ENCODE peak calls at places on chromosome 20, in five cellular contexts. One of them, this sample, is unnamed.

GRCh38 chr20:53691060-53691810 is 97.6 kb upstream of the ZNF217 start:
- DNase-seq in COR-L47: no peak
- DNase-seq in KG1: no peak
- DNase-seq in NCI-H69: no peak
- DNase-seq in psoas muscle: no peak
- DNase-seq in this sample: no peak

GRCh38 chr20:62899633-62900051 is 26.7 kb downstream of the DIDO1 start:
- DNase-seq in psoas muscle: no peak
- DNase-seq in COR-L47: no peak
- DNase-seq in NCI-H69: no peak
- DNase-seq in KG1: no peak
- DNase-seq in this sample: no peak

GRCh38 chr20:57361517-57361916 is 10.5 kb downstream of the RAE1 start:
- DNase-seq in COR-L47: no peak
- DNase-seq in KG1: no peak
- DNase-seq in psoas muscle: no peak
- DNase-seq in NCI-H69: no peak
- DNase-seq in this sample: no peak

GRCh38 chr20:63125893-63126601 is 89.9 kb downstream of the YTHDF1 start:
- DNase-seq in NCI-H69: no peak
- DNase-seq in psoas muscle: peak; percentile 17
- DNase-seq in KG1: no peak
- DNase-seq in COR-L47: no peak
- DNase-seq in this sample: no peak

GRCh38 chr20:14881518-14881917 is 544.1 kb upstream of the FLRT3 start:
- DNase-seq in NCI-H69: no peak
- DNase-seq in KG1: no peak
- DNase-seq in psoas muscle: no peak
- DNase-seq in COR-L47: no peak
- DNase-seq in this sample: no peak

GRCh38 chr20:1327827-1328679 is 886 bp downstream of the SDCBP2 start:
- DNase-seq in KG1: no peak
- DNase-seq in psoas muscle: no peak
- DNase-seq in NCI-H69: no peak
- DNase-seq in COR-L47: no peak
- DNase-seq in this sample: no peak

GRCh38 chr20:14896569-14896968 is 559.2 kb upstream of the FLRT3 start:
- DNase-seq in COR-L47: no peak
- DNase-seq in NCI-H69: peak; percentile 76
- DNase-seq in psoas muscle: no peak
- DNase-seq in KG1: no peak
- DNase-seq in this sample: no peak

GRCh38 chr20:3753098-3753497 is 14.5 kb downstream of the ADISSP start:
- DNase-seq in COR-L47: peak; percentile 38
- DNase-seq in NCI-H69: peak; percentile 74
- DNase-seq in KG1: no peak
- DNase-seq in psoas muscle: no peak
- DNase-seq in this sample: peak; percentile 64

GRCh38 chr20:48706116-48706656 is 121.6 kb downstream of the PREX1 start:
- DNase-seq in KG1: no peak
- DNase-seq in COR-L47: no peak
- DNase-seq in NCI-H69: no peak
- DNase-seq in psoas muscle: no peak
- DNase-seq in this sample: no peak

GRCh38 chr20:9615118-9615517 is 100.7 kb downstream of the LAMP5 start:
- DNase-seq in KG1: no peak
- DNase-seq in NCI-H69: no peak
- DNase-seq in COR-L47: no peak
- DNase-seq in psoas muscle: no peak
- DNase-seq in this sample: no peak

GRCh38 chr20:38726849-38727601 is 2.7 kb downstream of the SLC32A1 start:
- DNase-seq in KG1: no peak
- DNase-seq in psoas muscle: no peak
- DNase-seq in NCI-H69: peak; percentile 4
- DNase-seq in COR-L47: no peak
- DNase-seq in this sample: peak; percentile 41

GRCh38 chr20:31551581-31552081 is 37.4 kb downstream of the HM13 start:
- DNase-seq in KG1: no peak
- DNase-seq in psoas muscle: no peak
- DNase-seq in NCI-H69: no peak
- DNase-seq in COR-L47: no peak
- DNase-seq in this sample: no peak

GRCh38 chr20:60242836-60243520 is 284.8 kb downstream of the CDH26 start:
- DNase-seq in NCI-H69: no peak
- DNase-seq in psoas muscle: no peak
- DNase-seq in COR-L47: no peak
- DNase-seq in KG1: no peak
- DNase-seq in this sample: no peak

GRCh38 chr20:13436530-13436929 is 202.2 kb downstream of the TASP1 start:
- DNase-seq in COR-L47: no peak
- DNase-seq in NCI-H69: no peak
- DNase-seq in psoas muscle: no peak
- DNase-seq in KG1: no peak
- DNase-seq in this sample: no peak

GRCh38 chr20:45933231-45934045 is 1.0 kb upstream of the PCIF1 start:
- DNase-seq in NCI-H69: peak; percentile 93
- DNase-seq in KG1: peak; percentile 50
- DNase-seq in COR-L47: peak; percentile 96
- DNase-seq in psoas muscle: peak; percentile 82
- DNase-seq in this sample: peak; percentile 65

GRCh38 chr20:9059931-9060330 is 9.0 kb upstream of the PLCB4 start:
- DNase-seq in NCI-H69: no peak
- DNase-seq in COR-L47: no peak
- DNase-seq in KG1: no peak
- DNase-seq in psoas muscle: no peak
- DNase-seq in this sample: no peak

GRCh38 chr20:59743767-59744485 is 139.6 kb downstream of the PHACTR3 start:
- DNase-seq in psoas muscle: no peak
- DNase-seq in KG1: no peak
- DNase-seq in NCI-H69: no peak
- DNase-seq in COR-L47: no peak
- DNase-seq in this sample: peak; percentile 40

GRCh38 chr20:1323256-1323655 is 5.7 kb downstream of the SDCBP2 start:
- DNase-seq in psoas muscle: no peak
- DNase-seq in KG1: no peak
- DNase-seq in COR-L47: no peak
- DNase-seq in NCI-H69: no peak
- DNase-seq in this sample: no peak

GRCh38 chr20:1171461-1172093 is 13.2 kb downstream of the TMEM74B start:
- DNase-seq in psoas muscle: no peak
- DNase-seq in NCI-H69: no peak
- DNase-seq in COR-L47: no peak
- DNase-seq in KG1: peak; percentile 17
- DNase-seq in this sample: no peak

GRCh38 chr20:49854190-49854875 is 41.7 kb downstream of the SLC9A8 start:
- DNase-seq in COR-L47: no peak
- DNase-seq in KG1: no peak
- DNase-seq in psoas muscle: no peak
- DNase-seq in NCI-H69: no peak
- DNase-seq in this sample: no peak

GRCh38 chr20:59484228-59484627 is 120.1 kb upstream of the PHACTR3 start:
- DNase-seq in COR-L47: no peak
- DNase-seq in NCI-H69: no peak
- DNase-seq in psoas muscle: no peak
- DNase-seq in KG1: no peak
- DNase-seq in this sample: no peak

GRCh38 chr20:63071541-63072181 is 64.9 kb upstream of the BHLHE23 start:
- DNase-seq in COR-L47: no peak
- DNase-seq in KG1: no peak
- DNase-seq in psoas muscle: peak; percentile 38
- DNase-seq in NCI-H69: peak; percentile 42
- DNase-seq in this sample: no peak

GRCh38 chr20:34369265-34369664 is 6.2 kb downstream of the ITCH start:
- DNase-seq in KG1: no peak
- DNase-seq in NCI-H69: no peak
- DNase-seq in psoas muscle: no peak
- DNase-seq in COR-L47: no peak
- DNase-seq in this sample: no peak

GRCh38 chr20:3218307-3218988 is 9.2 kb downstream of the ITPA start:
- DNase-seq in KG1: no peak
- DNase-seq in COR-L47: peak; percentile 59
- DNase-seq in psoas muscle: peak; percentile 80
- DNase-seq in NCI-H69: peak; percentile 77
- DNase-seq in this sample: peak; percentile 84

GRCh38 chr20:48912065-48912464 is 9.4 kb upstream of the ARFGEF2 start:
- DNase-seq in psoas muscle: no peak
- DNase-seq in COR-L47: no peak
- DNase-seq in NCI-H69: peak; percentile 47
- DNase-seq in KG1: no peak
- DNase-seq in this sample: no peak

GRCh38 chr20:15265910-15266309 is 928.5 kb upstream of the FLRT3 start:
- DNase-seq in COR-L47: no peak
- DNase-seq in psoas muscle: no peak
- DNase-seq in NCI-H69: no peak
- DNase-seq in KG1: no peak
- DNase-seq in this sample: no peak

GRCh38 chr20:44601801-44602204 is 19.4 kb downstream of the PKIG start:
- DNase-seq in KG1: no peak
- DNase-seq in psoas muscle: peak; percentile 85
- DNase-seq in COR-L47: no peak
- DNase-seq in NCI-H69: no peak
- DNase-seq in this sample: no peak

GRCh38 chr20:25046736-25047666 is 10.9 kb downstream of the ACSS1 start:
- DNase-seq in NCI-H69: no peak
- DNase-seq in COR-L47: no peak
- DNase-seq in KG1: no peak
- DNase-seq in psoas muscle: peak; percentile 48
- DNase-seq in this sample: no peak

GRCh38 chr20:47362361-47363219 is 6.1 kb upstream of the ZMYND8 start:
- DNase-seq in COR-L47: no peak
- DNase-seq in psoas muscle: peak; percentile 42
- DNase-seq in NCI-H69: no peak
- DNase-seq in KG1: no peak
- DNase-seq in this sample: no peak

This sample was measured in GM12892.